ENCODE peak calls at places on chromosome 12, in eight cellular contexts. T, Z, L, X, W, D, G and F are unnamed samples.

GRCh38 chr12:32839828-32840227 is 56.7 kb downstream of the PKP2 start:
- DNase-seq in T (no peak), Z (no peak), L (no peak), X (no peak), W (no peak), D (no peak), G (no peak), F (no peak)

GRCh38 chr12:31019106-31019505 is 54.6 kb upstream of the DDX11 start:
- DNase-seq in T (no peak), Z (no peak), L (no peak), X (no peak), W (no peak), D (no peak), G (no peak), F (no peak)

GRCh38 chr12:5912011-5912410 is 33.0 kb downstream of the ANO2 start:
- DNase-seq in T (no peak), Z (no peak), L (no peak), X (no peak), W (no peak), D (no peak), G (no peak), F (no peak)

GRCh38 chr12:56377310-56377988 is 14.8 kb upstream of the APOF start:
- DNase-seq in T (no peak), Z (no peak), L (no peak), X (peak), W (no peak), D (no peak), G (no peak), F (no peak)

GRCh38 chr12:81005635-81006034 is 67.9 kb upstream of the LIN7A start:
- DNase-seq in T (no peak), Z (no peak), L (no peak), X (no peak), W (no peak), D (no peak), G (no peak), F (no peak)

GRCh38 chr12:25241171-25242020 is 9.3 kb downstream of the KRAS start:
- DNase-seq in T (peak), Z (no peak), L (no peak), X (no peak), W (peak), D (no peak), G (no peak), F (peak)

GRCh38 chr12:12721251-12721689 is 4.1 kb downstream of the CDKN1B start:
- DNase-seq in T (peak), Z (no peak), L (no peak), X (no peak), W (no peak), D (no peak), G (no peak), F (no peak)

GRCh38 chr12:119957135-119957534 is 31.9 kb upstream of the BICDL1 start:
- DNase-seq in T (no peak), Z (no peak), L (no peak), X (no peak), W (no peak), D (no peak), G (no peak), F (no peak)

GRCh38 chr12:54357802-54358619 is 6.3 kb downstream of the GPR84 start:
- DNase-seq in T (peak), Z (peak), L (peak), X (peak), W (no peak), D (no peak), G (no peak), F (peak)

GRCh38 chr12:116090516-116090915 is 187.0 kb downstream of the MED13L start:
- DNase-seq in T (no peak), Z (no peak), L (no peak), X (no peak), W (no peak), D (no peak), G (no peak), F (no peak)

GRCh38 chr12:56645201-56645716 is 525 bp downstream of the ATP5F1B start:
- DNase-seq in T (no peak), Z (no peak), L (no peak), X (peak), W (no peak), D (peak), G (peak), F (no peak)

GRCh38 chr12:47881826-47882427 is 22.9 kb downstream of the VDR start:
- DNase-seq in T (no peak), Z (no peak), L (no peak), X (no peak), W (peak), D (no peak), G (no peak), F (no peak)